ENCODE peak calls at places on chromosomes 12 and 14, in ten cellular contexts. One of them, this sample, is unnamed.

GRCh38 chr12:2335109-2335508 is 282.3 kb downstream of the CACNA1C start:
- DNase-seq in IMR-90: no peak
- DNase-seq in pancreas: no peak
- DNase-seq in GM06990: no peak
- DNase-seq in HCT116: no peak
- DNase-seq in fibroblast of lung: peak
- DNase-seq in omental fat pad: no peak
- DNase-seq in AG10803: no peak
- DNase-seq in astrocyte of the spinal cord: no peak
- DNase-seq in hepatocyte: no peak
- DNase-seq in this sample: no peak

GRCh38 chr14:70759398-70759797 is 49.9 kb downstream of the MAP3K9 start:
- DNase-seq in IMR-90: no peak
- DNase-seq in hepatocyte: no peak
- DNase-seq in astrocyte of the spinal cord: no peak
- DNase-seq in omental fat pad: no peak
- DNase-seq in fibroblast of lung: no peak
- DNase-seq in pancreas: no peak
- DNase-seq in AG10803: no peak
- DNase-seq in HCT116: no peak
- DNase-seq in GM06990: no peak
- DNase-seq in this sample: no peak

GRCh38 chr14:63867926-63868921 is 15.4 kb downstream of the SYNE2 start:
- DNase-seq in AG10803: peak
- DNase-seq in IMR-90: peak
- DNase-seq in GM06990: peak
- DNase-seq in HCT116: no peak
- DNase-seq in pancreas: no peak
- DNase-seq in omental fat pad: no peak
- DNase-seq in fibroblast of lung: peak
- DNase-seq in hepatocyte: no peak
- DNase-seq in astrocyte of the spinal cord: peak
- DNase-seq in this sample: no peak

GRCh38 chr12:39723831-39724230 is 104.2 kb upstream of the ABCD2 start:
- DNase-seq in omental fat pad: no peak
- DNase-seq in fibroblast of lung: peak
- DNase-seq in hepatocyte: no peak
- DNase-seq in GM06990: no peak
- DNase-seq in pancreas: no peak
- DNase-seq in IMR-90: no peak
- DNase-seq in astrocyte of the spinal cord: peak
- DNase-seq in AG10803: peak
- DNase-seq in HCT116: no peak
- DNase-seq in this sample: no peak

GRCh38 chr12:19925881-19926665 is 442.3 kb upstream of the PDE3A start:
- DNase-seq in IMR-90: no peak
- DNase-seq in pancreas: no peak
- DNase-seq in HCT116: no peak
- DNase-seq in AG10803: no peak
- DNase-seq in astrocyte of the spinal cord: no peak
- DNase-seq in GM06990: no peak
- DNase-seq in fibroblast of lung: no peak
- DNase-seq in omental fat pad: no peak
- DNase-seq in hepatocyte: no peak
- DNase-seq in this sample: no peak

GRCh38 chr12:53743277-53744129 is 8.3 kb downstream of the CISTR start:
- DNase-seq in HCT116: no peak
- DNase-seq in GM06990: peak
- DNase-seq in pancreas: peak
- DNase-seq in AG10803: peak
- DNase-seq in hepatocyte: peak
- DNase-seq in astrocyte of the spinal cord: peak
- DNase-seq in omental fat pad: no peak
- DNase-seq in IMR-90: peak
- DNase-seq in fibroblast of lung: peak
- DNase-seq in this sample: peak

GRCh38 chr12:53676715-53677611 is 1.1 kb upstream of the ATP5MC2 start:
- DNase-seq in IMR-90: peak
- DNase-seq in fibroblast of lung: peak
- DNase-seq in HCT116: no peak
- DNase-seq in pancreas: peak
- DNase-seq in omental fat pad: no peak
- DNase-seq in AG10803: peak
- DNase-seq in GM06990: peak
- DNase-seq in astrocyte of the spinal cord: peak
- DNase-seq in hepatocyte: peak
- DNase-seq in this sample: peak

GRCh38 chr12:23462546-23462945 is 486.9 kb downstream of the SOX5 start:
- DNase-seq in IMR-90: no peak
- DNase-seq in fibroblast of lung: no peak
- DNase-seq in hepatocyte: no peak
- DNase-seq in GM06990: no peak
- DNase-seq in HCT116: no peak
- DNase-seq in pancreas: no peak
- DNase-seq in astrocyte of the spinal cord: no peak
- DNase-seq in omental fat pad: no peak
- DNase-seq in AG10803: no peak
- DNase-seq in this sample: no peak

GRCh38 chr14:35336171-35337073 is 44.2 kb downstream of the PSMA6 start:
- DNase-seq in omental fat pad: peak
- DNase-seq in fibroblast of lung: peak
- DNase-seq in IMR-90: peak
- DNase-seq in GM06990: no peak
- DNase-seq in astrocyte of the spinal cord: peak
- DNase-seq in AG10803: peak
- DNase-seq in pancreas: peak
- DNase-seq in hepatocyte: peak
- DNase-seq in HCT116: no peak
- DNase-seq in this sample: no peak

GRCh38 chr12:64780220-64780530 is 21.0 kb upstream of the GNS start:
- DNase-seq in hepatocyte: no peak
- DNase-seq in astrocyte of the spinal cord: no peak
- DNase-seq in HCT116: no peak
- DNase-seq in IMR-90: no peak
- DNase-seq in fibroblast of lung: no peak
- DNase-seq in AG10803: no peak
- DNase-seq in omental fat pad: no peak
- DNase-seq in GM06990: no peak
- DNase-seq in pancreas: no peak
- DNase-seq in this sample: no peak

GRCh38 chr12:123937707-123938600 is 34.7 kb downstream of the CCDC92 start:
- DNase-seq in hepatocyte: no peak
- DNase-seq in fibroblast of lung: peak
- DNase-seq in omental fat pad: no peak
- DNase-seq in IMR-90: peak
- DNase-seq in pancreas: no peak
- DNase-seq in HCT116: no peak
- DNase-seq in AG10803: peak
- DNase-seq in astrocyte of the spinal cord: no peak
- DNase-seq in GM06990: no peak
- DNase-seq in this sample: no peak

GRCh38 chr14:25518347-25518746 is 468.4 kb upstream of the STXBP6 start:
- DNase-seq in astrocyte of the spinal cord: no peak
- DNase-seq in HCT116: no peak
- DNase-seq in hepatocyte: no peak
- DNase-seq in GM06990: no peak
- DNase-seq in AG10803: no peak
- DNase-seq in fibroblast of lung: no peak
- DNase-seq in omental fat pad: no peak
- DNase-seq in IMR-90: no peak
- DNase-seq in pancreas: no peak
- DNase-seq in this sample: no peak

GRCh38 chr12:76569685-76570604 is 10.4 kb upstream of the OSBPL8 start:
- DNase-seq in astrocyte of the spinal cord: no peak
- DNase-seq in AG10803: peak
- DNase-seq in GM06990: no peak
- DNase-seq in HCT116: no peak
- DNase-seq in hepatocyte: no peak
- DNase-seq in pancreas: no peak
- DNase-seq in IMR-90: no peak
- DNase-seq in omental fat pad: no peak
- DNase-seq in fibroblast of lung: no peak
- DNase-seq in this sample: no peak

GRCh38 chr12:77925536-77926108 is 94.9 kb downstream of the NAV3 start:
- DNase-seq in HCT116: peak
- DNase-seq in omental fat pad: peak
- DNase-seq in astrocyte of the spinal cord: peak
- DNase-seq in pancreas: peak
- DNase-seq in AG10803: peak
- DNase-seq in fibroblast of lung: peak
- DNase-seq in GM06990: peak
- DNase-seq in hepatocyte: peak
- DNase-seq in IMR-90: peak
- DNase-seq in this sample: peak

GRCh38 chr12:86230516-86231146 is 25.6 kb downstream of the MGAT4C start:
- DNase-seq in GM06990: no peak
- DNase-seq in IMR-90: peak
- DNase-seq in omental fat pad: no peak
- DNase-seq in AG10803: no peak
- DNase-seq in astrocyte of the spinal cord: peak
- DNase-seq in hepatocyte: no peak
- DNase-seq in fibroblast of lung: peak
- DNase-seq in HCT116: no peak
- DNase-seq in pancreas: no peak
- DNase-seq in this sample: no peak

GRCh38 chr12:54981796-54982195 is 2.8 kb downstream of the TESPA1 start:
- DNase-seq in omental fat pad: no peak
- DNase-seq in IMR-90: no peak
- DNase-seq in astrocyte of the spinal cord: no peak
- DNase-seq in fibroblast of lung: no peak
- DNase-seq in AG10803: no peak
- DNase-seq in GM06990: no peak
- DNase-seq in HCT116: no peak
- DNase-seq in hepatocyte: no peak
- DNase-seq in pancreas: no peak
- DNase-seq in this sample: no peak

GRCh38 chr14:96263347-96264199 is 7.6 kb downstream of the BDKRB1 start:
- DNase-seq in omental fat pad: no peak
- DNase-seq in fibroblast of lung: no peak
- DNase-seq in HCT116: no peak
- DNase-seq in GM06990: no peak
- DNase-seq in IMR-90: peak
- DNase-seq in astrocyte of the spinal cord: no peak
- DNase-seq in AG10803: no peak
- DNase-seq in pancreas: peak
- DNase-seq in hepatocyte: no peak
- DNase-seq in this sample: no peak

GRCh38 chr14:32244404-32244803 is 41.3 kb upstream of the RNU6-8 start:
- DNase-seq in AG10803: peak
- DNase-seq in omental fat pad: no peak
- DNase-seq in HCT116: no peak
- DNase-seq in GM06990: no peak
- DNase-seq in fibroblast of lung: no peak
- DNase-seq in IMR-90: no peak
- DNase-seq in astrocyte of the spinal cord: no peak
- DNase-seq in pancreas: no peak
- DNase-seq in hepatocyte: no peak
- DNase-seq in this sample: no peak
- TF ChIP-seq CTCF in AG10803: peak
- TF ChIP-seq CTCF in omental fat pad: no peak
- TF ChIP-seq CTCF in HCT116: peak
- TF ChIP-seq CTCF in GM06990: peak
- TF ChIP-seq CTCF in fibroblast of lung: no peak
- TF ChIP-seq CTCF in IMR-90: peak
- TF ChIP-seq CTCF in astrocyte of the spinal cord: peak
- TF ChIP-seq CTCF in pancreas: no peak
- TF ChIP-seq CTCF in hepatocyte: peak
- TF ChIP-seq CTCF in this sample: no peak

DNA sequence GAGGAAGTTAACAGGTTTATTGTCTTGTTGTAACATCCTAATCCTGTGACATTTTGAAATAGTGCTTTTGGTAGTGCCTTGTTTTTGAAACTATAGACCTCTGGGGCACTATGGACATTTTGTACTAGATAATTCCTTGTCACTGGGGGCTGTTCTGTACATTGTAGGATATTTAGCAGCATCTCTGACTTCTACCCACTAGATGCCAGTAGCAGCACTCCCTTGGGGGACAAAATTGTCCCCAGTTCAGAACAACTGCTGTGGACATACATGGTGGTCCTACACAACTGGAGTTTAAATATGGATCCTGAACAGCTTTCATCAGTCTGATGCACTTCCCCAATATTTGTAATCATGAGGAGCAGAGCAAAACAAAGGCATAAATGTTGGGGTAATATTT is 264.7 kb downstream of the RAD51B start:
- DNase-seq in pancreas: no peak
- DNase-seq in omental fat pad: no peak
- DNase-seq in AG10803: no peak
- DNase-seq in hepatocyte: no peak
- DNase-seq in GM06990: no peak
- DNase-seq in HCT116: no peak
- DNase-seq in astrocyte of the spinal cord: peak
- DNase-seq in fibroblast of lung: peak
- DNase-seq in IMR-90: peak
- DNase-seq in this sample: no peak
- TF ChIP-seq CTCF in pancreas: no peak
- TF ChIP-seq CTCF in omental fat pad: no peak
- TF ChIP-seq CTCF in AG10803: peak
- TF ChIP-seq CTCF in hepatocyte: peak
- TF ChIP-seq CTCF in GM06990: peak
- TF ChIP-seq CTCF in HCT116: peak
- TF ChIP-seq CTCF in astrocyte of the spinal cord: peak
- TF ChIP-seq CTCF in fibroblast of lung: peak
- TF ChIP-seq CTCF in IMR-90: peak
- TF ChIP-seq CTCF in this sample: no peak

GRCh38 chr14:54782803-54783659 is 119.6 kb downstream of the GCH1 start:
- DNase-seq in pancreas: no peak
- DNase-seq in astrocyte of the spinal cord: no peak
- DNase-seq in IMR-90: no peak
- DNase-seq in fibroblast of lung: no peak
- DNase-seq in hepatocyte: no peak
- DNase-seq in AG10803: no peak
- DNase-seq in omental fat pad: no peak
- DNase-seq in GM06990: peak
- DNase-seq in HCT116: no peak
- DNase-seq in this sample: no peak
- TF ChIP-seq CTCF in pancreas: no peak
- TF ChIP-seq CTCF in astrocyte of the spinal cord: no peak
- TF ChIP-seq CTCF in IMR-90: no peak
- TF ChIP-seq CTCF in fibroblast of lung: peak
- TF ChIP-seq CTCF in hepatocyte: peak
- TF ChIP-seq CTCF in AG10803: peak
- TF ChIP-seq CTCF in omental fat pad: no peak
- TF ChIP-seq CTCF in GM06990: peak
- TF ChIP-seq CTCF in HCT116: peak
- TF ChIP-seq CTCF in this sample: no peak

DNA sequence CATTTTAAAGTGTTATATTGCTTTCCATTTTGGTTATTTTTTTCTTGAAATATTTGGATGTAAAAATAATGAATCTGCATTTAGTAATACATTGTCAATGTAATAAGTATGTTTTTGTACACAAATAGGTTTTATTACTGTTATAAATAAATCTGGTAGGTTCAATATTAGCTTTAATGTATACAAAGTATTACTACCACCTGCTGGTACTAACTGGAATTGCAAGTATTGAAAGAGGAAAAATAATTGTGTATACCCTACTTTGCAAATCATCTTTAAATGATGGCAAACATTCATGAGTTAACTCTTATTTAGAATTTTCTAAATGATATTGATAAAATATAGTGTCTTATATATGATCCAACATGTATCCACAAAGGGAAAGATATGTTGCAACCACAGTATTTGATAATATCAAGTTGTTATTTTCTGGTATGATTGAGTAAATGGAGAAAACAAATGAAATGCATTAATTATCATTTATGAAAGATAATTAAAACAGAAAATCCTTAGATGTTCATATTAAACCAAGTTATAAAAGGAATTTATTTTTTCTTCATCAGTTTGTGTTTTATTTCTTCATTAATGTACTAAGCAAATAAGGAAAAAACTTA is 3.2 kb downstream of the OR4K2 start:
- DNase-seq in HCT116: peak
- DNase-seq in AG10803: no peak
- DNase-seq in fibroblast of lung: no peak
- DNase-seq in pancreas: no peak
- DNase-seq in GM06990: no peak
- DNase-seq in omental fat pad: no peak
- DNase-seq in astrocyte of the spinal cord: no peak
- DNase-seq in hepatocyte: no peak
- DNase-seq in IMR-90: no peak
- DNase-seq in this sample: no peak
- TF ChIP-seq CTCF in HCT116: peak
- TF ChIP-seq CTCF in AG10803: peak
- TF ChIP-seq CTCF in fibroblast of lung: peak
- TF ChIP-seq CTCF in pancreas: peak
- TF ChIP-seq CTCF in GM06990: peak
- TF ChIP-seq CTCF in omental fat pad: no peak
- TF ChIP-seq CTCF in astrocyte of the spinal cord: peak
- TF ChIP-seq CTCF in hepatocyte: peak
- TF ChIP-seq CTCF in IMR-90: peak
- TF ChIP-seq CTCF in this sample: peak

This sample was measured in mesothelial cell of epicardium.